ENCODE peak calls at places on chromosomes 1 and 21, in six cellular contexts. One of them, this sample, is unnamed.
A peak's percentile ranks its signal among the peaks of the same experiment; 100 is the strongest.

GRCh38 chr1:165327538-165327937 is 29.0 kb downstream of the LMX1A start:
- DNase-seq in AG04450: no peak
- DNase-seq in substantia nigra: no peak
- DNase-seq in activated effector memory CD4-positive, alpha-beta T cell treated with anti-CD3 and anti-CD28 coated beads, Interleukin-2, amount 50 U/mL, for 16 hours: no peak
- DNase-seq in AG09319: no peak
- DNase-seq in GM06990: no peak
- DNase-seq in this sample: no peak

GRCh38 chr1:121443131-121443530 is 258.4 kb downstream of the SRGAP2C start:
- DNase-seq in AG04450: no peak
- DNase-seq in substantia nigra: no peak
- DNase-seq in activated effector memory CD4-positive, alpha-beta T cell treated with anti-CD3 and anti-CD28 coated beads, Interleukin-2, amount 50 U/mL, for 16 hours: no peak
- DNase-seq in AG09319: no peak
- DNase-seq in GM06990: no peak
- DNase-seq in this sample: no peak

GRCh38 chr1:148372731-148373130 is 110.4 kb downstream of the PPIAL4G start:
- DNase-seq in AG04450: no peak
- DNase-seq in substantia nigra: no peak
- DNase-seq in activated effector memory CD4-positive, alpha-beta T cell treated with anti-CD3 and anti-CD28 coated beads, Interleukin-2, amount 50 U/mL, for 16 hours: peak; percentile 75
- DNase-seq in AG09319: no peak
- DNase-seq in GM06990: no peak
- DNase-seq in this sample: peak; percentile 40

GRCh38 chr1:229430761-229431269 is 3.1 kb downstream of the ACTA1 start:
- DNase-seq in AG04450: no peak
- DNase-seq in substantia nigra: no peak
- DNase-seq in activated effector memory CD4-positive, alpha-beta T cell treated with anti-CD3 and anti-CD28 coated beads, Interleukin-2, amount 50 U/mL, for 16 hours: peak; percentile 75
- DNase-seq in AG09319: no peak
- DNase-seq in GM06990: no peak
- DNase-seq in this sample: peak; percentile 38

GRCh38 chr21:34344058-34344425 is 19.8 kb upstream of the KCNE2 start:
- DNase-seq in AG04450: no peak
- DNase-seq in substantia nigra: no peak
- DNase-seq in activated effector memory CD4-positive, alpha-beta T cell treated with anti-CD3 and anti-CD28 coated beads, Interleukin-2, amount 50 U/mL, for 16 hours: no peak
- DNase-seq in AG09319: no peak
- DNase-seq in GM06990: no peak
- DNase-seq in this sample: no peak

GRCh38 chr1:24878775-24879742 is 51.0 kb downstream of the RUNX3 start:
- DNase-seq in AG04450: peak; percentile 8
- DNase-seq in substantia nigra: no peak
- DNase-seq in activated effector memory CD4-positive, alpha-beta T cell treated with anti-CD3 and anti-CD28 coated beads, Interleukin-2, amount 50 U/mL, for 16 hours: peak; percentile 36
- DNase-seq in AG09319: no peak
- DNase-seq in GM06990: no peak
- DNase-seq in this sample: peak; percentile 11

GRCh38 chr1:150020711-150021110 is 10.2 kb upstream of the OTUD7B start:
- DNase-seq in AG04450: no peak
- DNase-seq in substantia nigra: no peak
- DNase-seq in activated effector memory CD4-positive, alpha-beta T cell treated with anti-CD3 and anti-CD28 coated beads, Interleukin-2, amount 50 U/mL, for 16 hours: no peak
- DNase-seq in AG09319: no peak
- DNase-seq in GM06990: no peak
- DNase-seq in this sample: no peak

GRCh38 chr1:226987179-226987536 is 47.1 kb downstream of the COQ8A start:
- DNase-seq in AG04450: no peak
- DNase-seq in substantia nigra: no peak
- DNase-seq in activated effector memory CD4-positive, alpha-beta T cell treated with anti-CD3 and anti-CD28 coated beads, Interleukin-2, amount 50 U/mL, for 16 hours: peak; percentile 43
- DNase-seq in AG09319: no peak
- DNase-seq in GM06990: no peak
- DNase-seq in this sample: peak; percentile 22

GRCh38 chr1:234484218-234484617 is 5.2 kb upstream of the TARBP1 start:
- DNase-seq in AG04450: no peak
- DNase-seq in substantia nigra: no peak
- DNase-seq in activated effector memory CD4-positive, alpha-beta T cell treated with anti-CD3 and anti-CD28 coated beads, Interleukin-2, amount 50 U/mL, for 16 hours: no peak
- DNase-seq in AG09319: no peak
- DNase-seq in GM06990: no peak
- DNase-seq in this sample: no peak

GRCh38 chr1:24266398-24266941 is 52.7 kb upstream of the GRHL3 start:
- DNase-seq in AG04450: peak; percentile 20
- DNase-seq in substantia nigra: no peak
- DNase-seq in activated effector memory CD4-positive, alpha-beta T cell treated with anti-CD3 and anti-CD28 coated beads, Interleukin-2, amount 50 U/mL, for 16 hours: no peak
- DNase-seq in AG09319: no peak
- DNase-seq in GM06990: no peak
- DNase-seq in this sample: no peak

GRCh38 chr1:179807691-179808485 is 64.8 kb downstream of the FAM163A start:
- DNase-seq in AG04450: peak; percentile 57
- DNase-seq in substantia nigra: no peak
- DNase-seq in activated effector memory CD4-positive, alpha-beta T cell treated with anti-CD3 and anti-CD28 coated beads, Interleukin-2, amount 50 U/mL, for 16 hours: peak; percentile 52
- DNase-seq in AG09319: no peak
- DNase-seq in GM06990: no peak
- DNase-seq in this sample: no peak